ENCODE peak calls at places on chromosomes 16 and 17, in ten cellular contexts. V is AG09319, F is choroid plexus epithelial cell, O is cardiac muscle cell, P is cardiac fibroblast, M is hepatocyte, J is A549, N is psoas muscle, Q is transverse colon, X is GM10248. I is an unnamed sample.

GRCh38 chr17:31467502-31468256 is 76.2 kb downstream of the RAB11FIP4 start:
- DNase-seq in V (no peak), F (no peak), O (no peak), P (no peak), M (peak), J (no peak), N (no peak), Q (no peak), X (no peak), I (no peak)

GRCh38 chr17:57236686-57237299 is 19.5 kb upstream of the MSI2 start:
- DNase-seq in V (no peak), F (no peak), O (no peak), P (no peak), M (no peak), J (no peak), N (no peak), Q (no peak), X (no peak), I (no peak)

GRCh38 chr16:71723537-71724319 is 773 bp downstream of the PHLPP2 start:
- DNase-seq in V (no peak), F (peak), O (peak), P (peak), M (peak), J (peak), N (peak), Q (peak), X (peak), I (peak)

GRCh38 chr17:56891751-56892150 is 22.1 kb downstream of the TRIM25 start:
- DNase-seq in V (no peak), F (no peak), O (peak), P (peak), M (no peak), J (peak), N (peak), Q (peak), X (no peak), I (peak)

GRCh38 chr17:64028874-64029464 is 8.5 kb upstream of the ICAM2 start:
- DNase-seq in V (peak), F (peak), O (peak), P (peak), M (peak), J (peak), N (peak), Q (peak), X (peak), I (peak)

GRCh38 chr17:49616546-49617205 is 41.0 kb downstream of the NXPH3 start:
- DNase-seq in V (peak), F (peak), O (peak), P (peak), M (no peak), J (no peak), N (peak), Q (peak), X (no peak), I (no peak)

GRCh38 chr17:27236710-27237315 is 57.1 kb upstream of the WSB1 start:
- DNase-seq in V (peak), F (peak), O (peak), P (peak), M (peak), J (peak), N (peak), Q (peak), X (peak), I (peak)

GRCh38 chr17:56165017-56165720 is 11.9 kb downstream of the ANKFN1 start:
- DNase-seq in V (no peak), F (no peak), O (no peak), P (no peak), M (no peak), J (no peak), N (no peak), Q (no peak), X (no peak), I (no peak)

GRCh38 chr17:72838068-72838467 is 254.4 kb downstream of the SLC39A11 start:
- DNase-seq in V (no peak), F (no peak), O (no peak), P (no peak), M (no peak), J (no peak), N (no peak), Q (no peak), X (no peak), I (no peak)

GRCh38 chr16:73713817-73714495 is 582.7 kb upstream of the PSMD7 start:
- DNase-seq in V (no peak), F (peak), O (peak), P (peak), M (peak), J (peak), N (no peak), Q (peak), X (no peak), I (peak)

GRCh38 chr17:40371261-40371929 is 6.9 kb upstream of the GJD3 start:
- DNase-seq in V (no peak), F (no peak), O (no peak), P (no peak), M (no peak), J (peak), N (no peak), Q (no peak), X (peak), I (peak)

GRCh38 chr16:82506734-82507133 is 120.0 kb upstream of the CDH13 start:
- DNase-seq in V (no peak), F (no peak), O (no peak), P (no peak), M (no peak), J (no peak), N (no peak), Q (no peak), X (no peak), I (no peak)

GRCh38 chr17:80847506-80848230 is 144.0 kb upstream of the CHMP6 start:
- DNase-seq in V (no peak), F (no peak), O (no peak), P (no peak), M (no peak), J (no peak), N (peak), Q (peak), X (no peak), I (peak)

GRCh38 chr16:8948831-8949230 is 14.9 kb downstream of the USP7 start:
- DNase-seq in V (no peak), F (no peak), O (no peak), P (no peak), M (no peak), J (no peak), N (no peak), Q (no peak), X (no peak), I (no peak)

GRCh38 chr17:76675648-76676047 is 32.1 kb upstream of the ST6GALNAC1 start:
- DNase-seq in V (no peak), F (no peak), O (no peak), P (no peak), M (no peak), J (no peak), N (no peak), Q (no peak), X (no peak), I (no peak)

GRCh38 chr16:89722392-89723278 is 1.3 kb downstream of the ZNF276 start:
- DNase-seq in V (no peak), F (peak), O (peak), P (peak), M (peak), J (peak), N (peak), Q (peak), X (peak), I (peak)

GRCh38 chr16:53732296-53732929 is 28.5 kb downstream of the FTO start:
- DNase-seq in V (no peak), F (no peak), O (peak), P (no peak), M (no peak), J (peak), N (no peak), Q (peak), X (no peak), I (no peak)

GRCh38 chr17:48351916-48352332 is 78.1 kb downstream of the SKAP1 start:
- DNase-seq in V (peak), F (peak), O (peak), P (peak), M (peak), J (peak), N (no peak), Q (no peak), X (peak), I (no peak)

GRCh38 chr16:28981517-28981916 is 3.3 kb upstream of the LAT start:
- DNase-seq in V (no peak), F (peak), O (no peak), P (no peak), M (no peak), J (peak), N (no peak), Q (no peak), X (peak), I (peak)

GRCh38 chr17:30530346-30531025 is 53.3 kb downstream of the GOSR1 start:
- DNase-seq in V (no peak), F (peak), O (peak), P (peak), M (no peak), J (no peak), N (no peak), Q (no peak), X (no peak), I (no peak)

GRCh38 chr17:48597775-48598631 is 4.4 kb upstream of the HOXB5 start:
- DNase-seq in V (no peak), F (no peak), O (no peak), P (no peak), M (peak), J (no peak), N (peak), Q (peak), X (peak), I (peak)

GRCh38 chr17:751269-752001 is 629 bp downstream of the GEMIN4 start:
- DNase-seq in V (no peak), F (peak), O (peak), P (peak), M (peak), J (peak), N (peak), Q (peak), X (peak), I (peak)

GRCh38 chr16:814974-815373 is 14.4 kb upstream of the GNG13 start:
- DNase-seq in V (no peak), F (peak), O (peak), P (peak), M (no peak), J (no peak), N (no peak), Q (no peak), X (no peak), I (no peak)

GRCh38 chr17:67615011-67615561 is 102.7 kb upstream of the NOL11 start:
- DNase-seq in V (no peak), F (no peak), O (no peak), P (peak), M (no peak), J (no peak), N (peak), Q (no peak), X (no peak), I (no peak)

GRCh38 chr16:85947511-85948509 is 48.8 kb downstream of the IRF8 start:
- DNase-seq in V (no peak), F (no peak), O (no peak), P (no peak), M (no peak), J (no peak), N (no peak), Q (peak), X (peak), I (peak)

DNA sequence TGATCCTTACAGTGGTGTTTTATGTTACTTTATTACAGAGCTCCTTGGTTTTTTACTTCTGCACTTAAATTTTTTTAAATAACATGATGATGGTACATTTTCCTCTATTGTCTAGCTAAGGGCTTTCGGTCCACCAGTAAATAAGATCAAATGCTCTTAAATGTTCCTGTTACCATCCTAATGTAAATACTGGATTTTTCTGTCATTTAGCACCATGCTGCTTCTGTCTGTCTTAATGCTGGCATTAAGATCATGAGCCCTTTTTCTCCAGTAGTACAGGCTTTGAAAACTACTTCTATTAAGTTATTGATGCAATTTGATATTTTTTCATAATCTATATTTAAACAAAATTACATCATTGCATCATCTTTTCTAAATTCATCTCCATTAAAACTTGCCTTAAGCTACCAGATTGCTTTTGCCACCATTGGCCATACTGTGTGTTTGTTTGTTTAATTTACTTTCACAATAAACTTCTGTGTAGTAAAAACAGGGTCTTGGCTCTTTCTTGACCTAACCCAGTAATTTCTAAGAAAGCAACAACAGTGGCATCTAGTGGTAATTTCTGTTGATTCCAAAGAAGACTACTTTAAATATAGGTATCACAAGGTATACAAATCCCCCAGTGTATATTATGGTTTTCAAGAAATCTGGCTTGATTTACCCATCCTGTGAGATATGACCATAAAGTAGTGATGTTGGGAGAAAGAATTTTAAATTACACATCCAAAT is 9.0 kb upstream of the PHAF1 start:
- DNase-seq in V (no peak), F (peak), O (peak), P (peak), M (peak), J (peak), N (no peak), Q (no peak), X (no peak), I (no peak)
- TF ChIP-seq CTCF in V (peak), F (peak), O (peak), P (peak), M (peak), J (peak), N (peak), Q (no peak), X (no peak), I (peak)

GRCh38 chr17:8156174-8156992 is 4.2 kb upstream of the PER1 start:
- DNase-seq in V (peak), F (peak), O (peak), P (peak), M (peak), J (peak), N (peak), Q (peak), X (peak), I (peak)
- TF ChIP-seq CTCF in V (peak), F (peak), O (no peak), P (no peak), M (no peak), J (no peak), N (no peak), Q (no peak), X (no peak), I (no peak)

DNA sequence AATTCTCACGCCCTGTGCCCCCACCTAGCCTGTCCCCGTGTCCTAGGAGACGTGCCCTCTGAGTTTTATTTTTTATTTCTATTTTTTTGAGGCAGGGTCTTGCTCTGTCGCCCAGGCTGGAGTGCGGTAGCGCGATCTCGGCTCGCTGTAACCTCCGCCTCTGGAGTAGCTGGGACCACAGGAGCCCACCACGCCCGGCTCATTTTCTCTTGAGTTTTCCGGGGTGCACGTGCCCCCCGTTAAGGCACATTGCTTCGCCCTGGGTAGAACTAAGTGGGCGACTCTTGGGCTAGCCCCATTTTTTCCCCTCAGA is 655 bp upstream of the KLHDC4 start:
- DNase-seq in V (no peak), F (no peak), O (no peak), P (no peak), M (no peak), J (no peak), N (no peak), Q (no peak), X (no peak), I (no peak)
- TF ChIP-seq CTCF in V (no peak), F (no peak), O (no peak), P (no peak), M (no peak), J (no peak), N (no peak), Q (no peak), X (no peak), I (no peak)

GRCh38 chr17:28878158-28878910 is 19.2 kb downstream of the FLOT2 start:
- DNase-seq in V (no peak), F (peak), O (no peak), P (peak), M (no peak), J (no peak), N (no peak), Q (no peak), X (no peak), I (no peak)

GRCh38 chr17:28879886-28880571 is 17.5 kb downstream of the FLOT2 start:
- DNase-seq in V (no peak), F (no peak), O (no peak), P (no peak), M (no peak), J (no peak), N (no peak), Q (no peak), X (no peak), I (no peak)

GRCh38 chr17:28881533-28882056 is 15.9 kb downstream of the FLOT2 start:
- DNase-seq in V (no peak), F (no peak), O (no peak), P (no peak), M (no peak), J (no peak), N (no peak), Q (no peak), X (no peak), I (no peak)

GRCh38 chr17:28880572-28880945 is 17.0 kb downstream of the FLOT2 start:
- DNase-seq in V (no peak), F (no peak), O (no peak), P (no peak), M (no peak), J (no peak), N (no peak), Q (no peak), X (no peak), I (no peak)

DNA sequence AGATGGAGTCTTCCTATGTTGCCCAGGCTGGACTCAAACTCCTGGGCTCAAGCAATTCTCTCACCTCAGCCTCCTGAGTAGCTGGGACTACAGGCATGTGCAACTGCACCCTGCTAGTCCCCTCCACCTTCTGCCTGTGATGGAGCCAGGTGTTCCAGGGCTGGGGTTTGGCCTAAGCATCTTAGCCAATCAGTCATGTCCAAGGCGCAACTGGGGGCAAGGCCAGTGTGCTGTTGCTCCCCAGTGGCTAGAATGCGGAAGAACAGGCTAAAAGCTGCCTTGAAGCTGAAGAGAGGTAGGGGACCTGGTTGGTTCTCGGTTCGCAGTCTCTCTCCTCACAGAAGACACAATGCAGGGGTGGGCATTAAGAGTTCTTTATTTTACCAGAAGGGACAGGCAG is 18.6 kb downstream of the FLOT2 start:
- DNase-seq in V (no peak), F (peak), O (peak), P (peak), M (peak), J (peak), N (no peak), Q (no peak), X (peak), I (peak)
- TF ChIP-seq CTCF in V (peak), F (peak), O (peak), P (peak), M (peak), J (peak), N (peak), Q (peak), X (peak), I (no peak)

GRCh38 chr17:38867179-38867994 is 2.5 kb upstream of the LASP1 start:
- DNase-seq in V (no peak), F (peak), O (peak), P (peak), M (peak), J (peak), N (no peak), Q (peak), X (no peak), I (peak)
- TF ChIP-seq CTCF in V (peak), F (peak), O (peak), P (no peak), M (peak), J (peak), N (no peak), Q (peak), X (no peak), I (peak)

DNA sequence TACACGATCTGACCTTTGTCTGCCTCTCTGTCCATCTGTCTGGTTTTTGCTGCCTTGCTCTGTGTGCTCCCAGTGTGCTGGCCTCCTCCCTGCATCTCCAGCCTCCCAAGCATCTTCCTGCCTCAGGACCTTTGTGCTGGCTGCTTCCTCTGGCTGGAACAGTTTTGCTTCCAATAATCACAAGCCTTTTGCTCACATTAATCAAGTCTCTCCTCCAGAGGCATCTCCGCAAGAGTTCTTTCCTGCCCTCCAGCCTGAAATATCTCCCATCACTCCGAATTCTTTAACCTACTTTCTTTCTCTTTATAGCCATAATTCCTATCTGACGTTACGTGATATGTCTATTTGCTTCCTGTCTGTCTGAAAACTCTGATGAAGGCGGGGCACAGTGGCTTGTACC is 267.1 kb downstream of the ABCC12 start:
- DNase-seq in V (no peak), F (no peak), O (no peak), P (no peak), M (no peak), J (no peak), N (no peak), Q (no peak), X (no peak), I (no peak)
- TF ChIP-seq CTCF in V (no peak), F (no peak), O (no peak), P (no peak), M (no peak), J (no peak), N (no peak), Q (no peak), X (no peak), I (no peak)